ENCODE peak calls at places on chromosomes 3 and 15, in nine cellular contexts. L is stomach, D is BE2C, X is activated B cell treated with CpG ODN at 0.5 μM for 24 hours, M is left ventricle myocardium inferior, Z is fibroblast of lung, K is GM13977, V is neural progenitor cell, P is hepatocyte. E is an unnamed sample.

GRCh38 chr3:185081516-185081915 is 71.3 kb downstream of the C3orf70 start:
- DNase-seq in L (no peak), D (no peak), X (no peak), M (no peak), Z (peak), K (no peak), V (no peak), P (no peak), E (no peak)

GRCh38 chr3:111852540-111852939 is 6.5 kb upstream of the PHLDB2 start:
- DNase-seq in L (no peak), D (no peak), X (no peak), M (no peak), Z (no peak), K (no peak), V (no peak), P (no peak), E (no peak)

GRCh38 chr3:4977889-4978258 is 1.4 kb upstream of the BHLHE40 start:
- DNase-seq in L (no peak), D (no peak), X (no peak), M (no peak), Z (no peak), K (no peak), V (no peak), P (no peak), E (no peak)

GRCh38 chr3:182083112-182083511 is 371.4 kb downstream of the SOX2 start:
- DNase-seq in L (no peak), D (no peak), X (no peak), M (no peak), Z (peak), K (no peak), V (no peak), P (no peak), E (no peak)

GRCh38 chr3:64417816-64418215 is 192.6 kb upstream of the PRICKLE2 start:
- DNase-seq in L (no peak), D (no peak), X (no peak), M (no peak), Z (peak), K (no peak), V (peak), P (no peak), E (no peak)

GRCh38 chr3:128872282-128872681 is 7.1 kb upstream of the ACAD9 start:
- DNase-seq in L (no peak), D (no peak), X (no peak), M (no peak), Z (no peak), K (no peak), V (no peak), P (no peak), E (no peak)

GRCh38 chr3:129591932-129592331 is 14.5 kb downstream of the PLXND1 start:
- DNase-seq in L (no peak), D (no peak), X (no peak), M (no peak), Z (no peak), K (no peak), V (no peak), P (no peak), E (no peak)

GRCh38 chr3:120348065-120348980 is 831 bp downstream of the LRRC58 start:
- DNase-seq in L (no peak), D (no peak), X (no peak), M (no peak), Z (peak), K (peak), V (peak), P (peak), E (no peak)

GRCh38 chr15:75725021-75725718 is 12.5 kb upstream of the CSPG4 start:
- DNase-seq in L (no peak), D (peak), X (no peak), M (no peak), Z (no peak), K (peak), V (no peak), P (no peak), E (no peak)

GRCh38 chr3:190338717-190339116 is 16.5 kb upstream of the CLDN1 start:
- DNase-seq in L (no peak), D (no peak), X (no peak), M (no peak), Z (peak), K (no peak), V (no peak), P (peak), E (no peak)

GRCh38 chr3:113436794-113437193 is 4.5 kb downstream of the CFAP44 start:
- DNase-seq in L (no peak), D (no peak), X (no peak), M (no peak), Z (peak), K (no peak), V (no peak), P (peak), E (no peak)

GRCh38 chr3:37762698-37763097 is 99.0 kb upstream of the CTDSPL start:
- DNase-seq in L (no peak), D (no peak), X (no peak), M (no peak), Z (peak), K (no peak), V (no peak), P (no peak), E (no peak)

GRCh38 chr15:50135123-50135541 is 16.1 kb upstream of the ATP8B4 start:
- DNase-seq in L (no peak), D (no peak), X (no peak), M (no peak), Z (peak), K (no peak), V (no peak), P (no peak), E (no peak)

GRCh38 chr15:34367128-34368081 is at the start of gene LPCAT4:
- DNase-seq in L (peak), D (peak), X (peak), M (peak), Z (peak), K (peak), V (peak), P (peak), E (peak)

GRCh38 chr3:197024881-197025735 is 4.5 kb downstream of the MELTF start:
- DNase-seq in L (no peak), D (no peak), X (no peak), M (no peak), Z (no peak), K (peak), V (no peak), P (peak), E (no peak)

GRCh38 chr3:85977615-85978338 is 1013.2 kb downstream of the VGLL3 start:
- DNase-seq in L (no peak), D (no peak), X (no peak), M (no peak), Z (no peak), K (no peak), V (no peak), P (no peak), E (no peak)

GRCh38 chr3:152225176-152225575 is 43.6 kb upstream of the MBNL1 start:
- DNase-seq in L (no peak), D (no peak), X (no peak), M (no peak), Z (no peak), K (no peak), V (no peak), P (no peak), E (no peak)

GRCh38 chr3:12049675-12050074 is 45.5 kb downstream of the SYN2 start:
- DNase-seq in L (no peak), D (no peak), X (no peak), M (no peak), Z (peak), K (no peak), V (peak), P (peak), E (no peak)

GRCh38 chr15:71781179-71781964 is 29.0 kb upstream of the NR2E3 start:
- DNase-seq in L (no peak), D (no peak), X (no peak), M (no peak), Z (peak), K (peak), V (no peak), P (no peak), E (no peak)

GRCh38 chr15:100723323-100723801 is 121.0 kb downstream of the ASB7 start:
- DNase-seq in L (no peak), D (no peak), X (no peak), M (no peak), Z (no peak), K (no peak), V (no peak), P (no peak), E (no peak)

GRCh38 chr3:81485444-81485865 is 276.0 kb downstream of the GBE1 start:
- DNase-seq in L (no peak), D (no peak), X (no peak), M (no peak), Z (peak), K (peak), V (no peak), P (peak), E (no peak)

GRCh38 chr3:69354948-69355347 is 30.9 kb downstream of the FRMD4B start:
- DNase-seq in L (no peak), D (peak), X (no peak), M (no peak), Z (peak), K (no peak), V (no peak), P (no peak), E (no peak)

GRCh38 chr3:126523745-126524428 is at the start of gene CHST13:
- DNase-seq in L (peak), D (peak), X (no peak), M (peak), Z (peak), K (no peak), V (peak), P (peak), E (no peak)

GRCh38 chr15:75989045-75989444 is 23.2 kb downstream of the NRG4 start:
- DNase-seq in L (no peak), D (no peak), X (no peak), M (no peak), Z (no peak), K (no peak), V (no peak), P (peak), E (no peak)

GRCh38 chr3:190696777-190697501 is 165.6 kb downstream of the GMNC start:
- DNase-seq in L (no peak), D (no peak), X (no peak), M (no peak), Z (peak), K (peak), V (peak), P (peak), E (no peak)

GRCh38 chr3:172135185-172135584 is 95.8 kb downstream of the FNDC3B start:
- DNase-seq in L (no peak), D (no peak), X (no peak), M (no peak), Z (no peak), K (no peak), V (no peak), P (no peak), E (no peak)

GRCh38 chr3:71581451-71581980 is 2.0 kb downstream of the FOXP1 start:
- DNase-seq in L (peak), D (peak), X (peak), M (peak), Z (peak), K (no peak), V (peak), P (peak), E (peak)

GRCh38 chr3:156648086-156648485 is 26.3 kb upstream of the TIPARP start:
- DNase-seq in L (no peak), D (no peak), X (no peak), M (no peak), Z (peak), K (no peak), V (no peak), P (no peak), E (no peak)

GRCh38 chr3:149581681-149582349 is 76.0 kb downstream of the WWTR1 start:
- DNase-seq in L (no peak), D (no peak), X (no peak), M (no peak), Z (peak), K (no peak), V (peak), P (peak), E (no peak)

DNA sequence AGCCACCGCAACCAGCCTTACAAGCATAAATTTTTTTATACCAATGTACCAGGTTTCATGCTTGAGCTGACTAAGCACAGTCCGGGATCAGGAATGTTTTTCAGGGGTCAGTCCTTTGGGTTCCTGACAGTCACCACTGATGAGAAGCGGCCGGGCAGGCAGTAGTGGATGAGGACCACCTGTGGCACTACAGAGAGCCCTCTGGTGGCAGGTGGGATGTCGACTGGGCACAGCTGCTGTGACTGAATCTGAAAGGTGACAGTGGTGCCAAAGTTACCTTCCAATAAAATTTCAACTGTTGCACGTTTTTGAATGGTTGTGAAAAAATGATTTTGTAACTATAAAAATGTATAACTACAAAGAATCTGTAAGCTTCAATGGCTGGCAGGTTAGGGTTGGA is 34.0 kb downstream of the TPRA1 start:
- DNase-seq in L (no peak), D (peak), X (no peak), M (no peak), Z (no peak), K (no peak), V (peak), P (no peak), E (no peak)
- TF ChIP-seq CTCF in L (no peak), D (peak), X (no peak), M (no peak), Z (peak), K (no peak), V (peak), P (no peak), E (no peak)

DNA sequence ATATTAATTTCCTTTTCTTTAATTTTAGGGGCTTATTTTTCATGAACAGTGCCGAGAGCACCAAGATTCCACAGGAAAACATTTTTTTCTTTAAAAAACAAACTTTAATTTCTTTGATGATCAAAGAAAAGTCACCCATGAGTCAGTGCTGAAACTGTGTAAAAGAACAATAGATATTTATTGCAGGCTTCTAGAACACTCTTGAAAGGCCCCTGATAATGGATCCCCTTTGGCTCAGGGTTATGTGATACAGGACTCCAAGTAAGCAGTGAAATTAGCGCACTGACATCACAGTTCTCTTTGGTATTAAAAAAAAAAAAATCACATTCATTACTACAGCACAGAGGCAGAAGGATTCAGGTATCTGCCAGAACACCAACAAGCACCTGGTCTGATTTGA is 66.1 kb upstream of the MYZAP start:
- DNase-seq in L (no peak), D (no peak), X (no peak), M (no peak), Z (no peak), K (no peak), V (no peak), P (no peak), E (no peak)
- TF ChIP-seq CTCF in L (no peak), D (no peak), X (no peak), M (no peak), Z (no peak), K (no peak), V (no peak), P (no peak), E (no peak)

DNA sequence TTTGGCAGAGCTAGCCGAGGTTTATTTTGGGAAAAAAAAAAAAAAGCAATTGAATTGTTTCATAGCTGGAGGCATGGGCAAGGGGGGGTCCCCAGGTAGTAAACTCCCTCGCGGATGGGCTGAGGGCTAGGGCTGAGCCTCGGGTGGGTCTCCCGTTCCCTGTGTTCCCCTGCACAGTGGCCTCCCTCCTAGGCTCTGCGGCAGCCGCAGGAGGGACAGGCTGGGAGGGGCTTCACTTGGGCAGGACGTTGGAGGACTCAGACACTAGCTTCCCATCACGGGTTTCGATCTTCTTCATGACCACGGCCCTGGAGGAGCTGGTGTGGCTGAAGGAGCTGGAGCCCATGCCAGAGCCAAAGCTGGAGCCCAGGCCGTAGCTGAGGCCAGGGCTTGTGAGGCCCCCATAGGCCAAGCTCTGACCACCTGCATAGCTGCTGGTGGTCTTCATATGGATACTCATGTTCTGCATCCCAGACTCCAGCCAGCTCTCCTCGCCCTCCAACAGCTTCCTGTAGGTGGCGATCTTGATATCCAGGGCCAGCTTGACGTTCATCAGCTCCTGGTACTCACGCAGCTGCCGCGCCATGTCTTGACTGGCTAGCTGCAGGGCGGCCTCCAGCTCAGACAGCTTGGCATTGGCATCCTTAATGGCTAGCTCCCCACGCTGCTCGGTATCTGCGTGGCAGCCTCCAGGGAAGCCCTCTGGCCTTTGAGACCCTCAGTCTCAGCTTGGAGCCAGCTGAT is 64.0 kb upstream of the CDAN1 start:
- DNase-seq in L (no peak), D (peak), X (no peak), M (no peak), Z (no peak), K (no peak), V (peak), P (no peak), E (no peak)
- TF ChIP-seq CTCF in L (no peak), D (peak), X (no peak), M (peak), Z (no peak), K (peak), V (peak), P (no peak), E (no peak)

GRCh38 chr3:29514912-29515311 is 234.0 kb downstream of the RBMS3 start:
- DNase-seq in L (no peak), D (no peak), X (no peak), M (no peak), Z (peak), K (no peak), V (no peak), P (no peak), E (no peak)
- TF ChIP-seq CTCF in L (no peak), D (no peak), X (no peak), M (no peak), Z (no peak), K (no peak), V (no peak), P (no peak), E (no peak)

GRCh38 chr3:54537506-54537905 is 390.4 kb downstream of the LRTM1 start:
- DNase-seq in L (no peak), D (no peak), X (no peak), M (no peak), Z (no peak), K (no peak), V (no peak), P (no peak), E (no peak)

GRCh38 chr3:54535619-54536018 is 392.2 kb downstream of the LRTM1 start:
- DNase-seq in L (no peak), D (no peak), X (no peak), M (no peak), Z (no peak), K (no peak), V (no peak), P (no peak), E (no peak)

GRCh38 chr3:54536450-54536849 is 391.4 kb downstream of the LRTM1 start:
- DNase-seq in L (no peak), D (no peak), X (no peak), M (no peak), Z (no peak), K (no peak), V (no peak), P (no peak), E (no peak)

GRCh38 chr3:54531741-54532140 is 396.1 kb downstream of the LRTM1 start:
- DNase-seq in L (no peak), D (no peak), X (no peak), M (no peak), Z (no peak), K (no peak), V (no peak), P (no peak), E (no peak)

DNA sequence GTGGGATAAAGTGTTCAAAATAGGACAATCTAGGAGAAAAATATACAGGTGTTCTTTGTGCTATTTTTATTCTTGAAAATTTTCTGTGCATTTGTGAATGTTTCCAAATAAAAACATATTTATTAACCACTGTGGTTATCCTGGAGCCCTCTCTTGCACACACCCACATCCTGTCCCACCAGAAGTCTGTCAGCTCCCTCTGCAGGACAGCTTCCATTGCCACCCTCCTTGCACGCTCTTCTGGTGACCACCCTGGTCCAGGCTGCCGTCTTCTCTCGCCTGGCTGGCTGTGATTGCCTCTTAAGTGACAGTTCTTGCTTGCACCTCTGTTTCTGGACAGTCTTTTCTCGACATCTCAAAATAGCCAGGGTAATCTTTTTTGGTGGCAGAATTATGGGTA is 394.0 kb downstream of the LRTM1 start:
- DNase-seq in L (no peak), D (no peak), X (no peak), M (no peak), Z (no peak), K (no peak), V (peak), P (no peak), E (no peak)
- TF ChIP-seq CTCF in L (no peak), D (peak), X (no peak), M (no peak), Z (no peak), K (no peak), V (peak), P (no peak), E (no peak)